ENCODE peak calls at places on chromosomes 1 and 21, in six cellular contexts. M is GM23338, J is neural progenitor cell, V is fibroblast of lung, W is H9, G is osteoblast. C is an unnamed sample. For H3K4me1, the result is how much of the 10 kb centered on the place peaks cover.

GRCh38 chr1:65209005-65209885 is 61.2 kb downstream of the AK4 start:
- DNase-seq in M (peak), J (peak), V (peak), W (no peak), G (peak), C (peak)

GRCh38 chr1:177340601-177341067 is 169.9 kb downstream of the BRINP2 start:
- DNase-seq in M (no peak), J (no peak), V (no peak), W (no peak), G (no peak), C (no peak)

GRCh38 chr21:42833439-42833815 is 45.9 kb downstream of the WDR4 start:
- DNase-seq in M (peak), J (peak), V (peak), W (peak), G (peak), C (no peak)

GRCh38 chr21:26966978-26967913 is at the start of gene ADAMTS5:
- DNase-seq in M (peak), J (peak), V (peak), W (peak), G (peak), C (peak)

GRCh38 chr1:203835476-203835875 is 25.9 kb upstream of the SNRPE start:
- DNase-seq in M (no peak), J (no peak), V (no peak), W (no peak), G (no peak), C (no peak)

GRCh38 chr21:39077816-39078215 is 105.4 kb downstream of the PSMG1 start:
- DNase-seq in M (no peak), J (no peak), V (no peak), W (no peak), G (no peak), C (no peak)

GRCh38 chr1:182802006-182802798 is 12.6 kb downstream of the NPL start:
- DNase-seq in M (no peak), J (no peak), V (no peak), W (no peak), G (no peak), C (peak)

GRCh38 chr1:203131548-203132200 is 4.1 kb downstream of the ADORA1 start:
- DNase-seq in M (no peak), J (no peak), V (no peak), W (peak), G (peak), C (no peak)

GRCh38 chr1:116763787-116764465 is 9.7 kb downstream of the CD2 start:
- DNase-seq in M (peak), J (peak), V (no peak), W (peak), G (peak), C (no peak)

GRCh38 chr1:34829250-34829649 is 30.3 kb downstream of the SMIM12 start:
- DNase-seq in M (no peak), J (no peak), V (no peak), W (no peak), G (peak), C (no peak)

GRCh38 chr1:55213885-55214213 is 1.3 kb downstream of the USP24 start:
- DNase-seq in M (peak), J (peak), V (no peak), W (peak), G (no peak), C (no peak)

GRCh38 chr1:12127206-12127810 is 39.5 kb upstream of the TNFRSF1B start:
- DNase-seq in M (no peak), J (no peak), V (no peak), W (no peak), G (peak), C (no peak)

GRCh38 chr21:18810136-18810535 is 406.6 kb upstream of the TMPRSS15 start:
- DNase-seq in M (peak), J (no peak), V (no peak), W (peak), G (no peak), C (no peak)

GRCh38 chr1:99465176-99465900 is 180.6 kb upstream of the PALMD start:
- DNase-seq in M (no peak), J (no peak), V (peak), W (no peak), G (no peak), C (peak)

GRCh38 chr1:6180578-6181311 is 624 bp upstream of the CHD5 start:
- DNase-seq in M (peak), J (peak), V (no peak), W (peak), G (no peak), C (no peak)

GRCh38 chr1:235027076-235027861 is 101.4 kb downstream of the TOMM20 start:
- DNase-seq in M (no peak), J (no peak), V (no peak), W (no peak), G (no peak), C (no peak)

GRCh38 chr1:172916126-172916525 is 134.6 kb downstream of the TNFSF18 start:
- DNase-seq in M (no peak), J (no peak), V (no peak), W (no peak), G (no peak), C (no peak)

GRCh38 chr1:109764561-109765482 is 1.1 kb upstream of the EPS8L3 start:
- DNase-seq in M (no peak), J (no peak), V (no peak), W (no peak), G (peak), C (no peak)

GRCh38 chr1:246566808-246567154 is 525 bp downstream of the CNST start:
- DNase-seq in M (no peak), J (no peak), V (no peak), W (no peak), G (no peak), C (no peak)

GRCh38 chr1:81583878-81584277 is 216.9 kb upstream of the ADGRL2 start:
- DNase-seq in M (no peak), J (no peak), V (no peak), W (no peak), G (no peak), C (no peak)

GRCh38 chr1:81582467-81582986 is 218.2 kb upstream of the ADGRL2 start:
- DNase-seq in M (no peak), J (no peak), V (peak), W (no peak), G (no peak), C (peak)

GRCh38 chr1:81585371-81585770 is 215.4 kb upstream of the ADGRL2 start:
- DNase-seq in M (no peak), J (no peak), V (peak), W (no peak), G (no peak), C (no peak)

GRCh38 chr1:81588149-81588548 is 212.6 kb upstream of the ADGRL2 start:
- DNase-seq in M (no peak), J (no peak), V (no peak), W (no peak), G (no peak), C (no peak)

DNA sequence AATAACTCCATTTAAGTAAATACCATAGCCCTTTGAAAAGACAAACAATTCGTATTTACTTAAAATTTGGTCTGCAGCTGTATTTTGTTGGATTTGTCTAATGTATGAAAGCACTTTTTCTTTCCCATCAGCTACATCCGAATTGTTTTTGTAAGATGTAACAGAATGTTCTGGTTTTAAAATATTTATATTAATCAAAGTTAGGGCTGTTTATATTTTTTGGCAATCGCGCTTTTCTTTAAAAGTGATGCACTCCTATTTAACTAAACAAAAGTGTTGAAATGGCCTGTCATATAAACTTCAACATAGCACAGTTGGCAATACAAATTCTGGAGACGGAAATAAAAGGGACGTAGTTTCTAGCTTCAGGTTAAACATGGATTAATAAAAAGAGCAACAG is 216.3 kb upstream of the ADGRL2 start:
- DNase-seq in M (no peak), J (no peak), V (peak), W (no peak), G (no peak), C (no peak)
- TF ChIP-seq CTCF in M (no peak), J (no peak), V (no peak), W (no peak), G (no peak), C (no peak)

DNA sequence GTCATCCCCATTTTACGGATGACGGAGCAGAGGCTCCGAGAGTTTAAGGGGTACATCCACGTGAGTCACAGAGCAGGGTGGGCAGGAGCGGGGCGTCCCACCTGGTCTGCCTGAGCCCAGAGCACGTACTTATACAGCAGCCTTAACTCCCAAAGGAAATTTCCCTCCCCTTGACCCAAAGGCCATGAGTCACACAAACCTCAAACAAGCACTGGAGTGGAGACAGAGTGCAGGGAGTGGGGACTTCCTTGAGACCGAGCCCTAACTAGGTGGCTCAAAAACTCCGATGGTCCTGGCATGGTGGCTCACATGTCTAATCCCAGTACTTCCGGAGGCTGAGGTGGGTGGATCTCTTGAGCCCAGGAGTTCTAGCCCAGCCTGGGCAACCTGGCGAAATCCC is 141.6 kb upstream of the KLHDC7A start:
- DNase-seq in M (no peak), J (no peak), V (no peak), W (no peak), G (no peak), C (no peak)
- H3K4me1 ChIP-seq in M (under half), J (under half), V (under half), W (under half), G (under half), C (under half)

DNA sequence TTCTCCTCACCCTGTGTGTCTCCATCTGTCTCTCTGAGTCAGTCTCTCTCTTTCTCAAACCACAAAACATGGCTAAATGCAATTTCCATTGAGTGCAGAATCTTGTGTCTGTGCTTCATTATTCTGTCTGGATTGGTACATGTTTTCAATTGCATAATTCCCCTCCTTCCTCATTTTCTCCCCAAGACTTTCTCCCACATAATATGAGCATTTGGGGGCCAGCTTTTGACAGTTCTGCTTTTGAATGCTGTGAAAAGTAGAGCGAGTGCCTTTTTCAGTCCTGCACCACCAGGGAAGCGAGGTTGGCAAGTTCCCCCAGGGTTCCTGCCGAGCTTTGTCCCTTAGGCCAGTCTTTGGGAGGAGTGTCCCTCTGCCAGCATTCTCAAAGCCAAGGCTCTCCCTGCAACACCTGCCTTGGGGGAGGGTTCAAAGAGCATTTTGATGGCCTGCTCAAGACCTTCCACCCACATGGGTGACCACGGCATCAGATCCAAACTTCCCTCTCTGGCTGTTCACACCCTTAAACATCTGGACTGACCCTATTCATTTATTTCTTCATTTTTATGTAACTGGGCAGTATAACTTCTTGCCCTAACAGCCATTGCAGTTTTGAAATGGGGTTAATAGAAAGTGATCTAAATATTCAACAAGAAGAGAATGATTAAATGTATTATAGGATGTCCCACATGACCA is 32.9 kb upstream of the SCMH1 start:
- DNase-seq in M (no peak), J (no peak), V (no peak), W (no peak), G (no peak), C (no peak)
- H3K4me2 ChIP-seq in M (no peak), J (no peak), V (no peak), W (no peak), G (no peak), C (no peak)

GRCh38 chr1:84998642-84999280 is 1.8 kb upstream of the MCOLN2 start:
- DNase-seq in M (peak), J (peak), V (peak), W (no peak), G (peak), C (no peak)
- TF ChIP-seq CTCF in M (no peak), J (no peak), V (no peak), W (no peak), G (no peak), C (no peak)

GRCh38 chr21:44017601-44018000 is 5.5 kb downstream of the TRAPPC10 start:
- DNase-seq in M (no peak), J (no peak), V (no peak), W (no peak), G (no peak), C (no peak)
- H3K4me1 ChIP-seq in M (under half), J (under half), V (under half), W (under half), G (under half), C (under half)

DNA sequence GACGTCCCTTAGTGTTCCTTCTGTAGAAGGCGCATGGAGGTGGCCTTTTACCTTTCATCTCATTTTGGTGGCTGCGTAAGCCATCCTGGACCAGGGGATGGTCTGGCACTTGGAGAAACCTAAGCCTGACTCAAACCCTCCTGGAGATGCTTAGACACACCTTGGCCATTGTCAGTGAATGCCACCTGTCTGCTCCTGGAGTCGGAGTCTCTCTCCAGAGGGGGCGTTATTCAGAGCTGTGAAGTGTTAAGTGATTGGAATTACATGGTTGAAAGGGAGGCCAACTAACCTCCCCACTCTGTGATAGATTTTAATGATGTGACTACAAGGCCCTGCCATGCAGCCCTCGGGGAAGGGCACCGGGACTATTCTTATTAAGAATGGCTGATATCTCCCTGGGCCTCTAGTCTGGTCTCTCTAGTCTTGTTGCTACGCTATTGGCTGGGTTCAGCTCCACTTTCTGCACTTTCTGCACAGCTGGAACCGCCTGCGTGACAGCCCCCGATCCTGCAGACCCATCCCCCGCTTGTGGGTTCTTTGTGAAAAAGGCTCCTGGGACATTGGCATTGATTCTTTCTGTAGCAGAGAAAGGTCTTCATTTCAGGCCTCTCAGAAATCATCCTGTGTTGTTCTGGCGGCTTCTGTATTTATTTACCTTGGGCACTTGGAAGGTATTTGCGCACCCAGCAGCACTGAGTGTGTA is 4.2 kb downstream of the RASSF5 start:
- DNase-seq in M (peak), J (no peak), V (no peak), W (no peak), G (no peak), C (no peak)
- H3K4me2 ChIP-seq in M (no peak), J (no peak), V (peak), W (no peak), G (no peak), C (no peak)

GRCh38 chr1:53255031-53255430 is 16.7 kb upstream of the MAGOH start:
- DNase-seq in M (no peak), J (no peak), V (no peak), W (no peak), G (no peak), C (no peak)
- TF ChIP-seq CTCF in M (no peak), J (no peak), V (no peak), W (peak), G (no peak), C (no peak)

GRCh38 chr1:223179280-223179679 is 36.2 kb upstream of the TLR5 start:
- DNase-seq in M (no peak), J (no peak), V (no peak), W (no peak), G (peak), C (no peak)

GRCh38 chr1:223176437-223176836 is 33.4 kb upstream of the TLR5 start:
- DNase-seq in M (no peak), J (no peak), V (no peak), W (no peak), G (no peak), C (no peak)

GRCh38 chr1:223175032-223175431 is 32.0 kb upstream of the TLR5 start:
- DNase-seq in M (peak), J (peak), V (no peak), W (no peak), G (no peak), C (peak)

GRCh38 chr1:223175633-223176032 is 32.6 kb upstream of the TLR5 start:
- DNase-seq in M (no peak), J (no peak), V (no peak), W (no peak), G (no peak), C (no peak)

GRCh38 chr1:223177681-223178080 is 34.6 kb upstream of the TLR5 start:
- DNase-seq in M (no peak), J (no peak), V (no peak), W (no peak), G (no peak), C (no peak)
- H3K4me1 ChIP-seq in M (under half), J (under half), V (under half), W (under half), G (under half), C (under half)

DNA sequence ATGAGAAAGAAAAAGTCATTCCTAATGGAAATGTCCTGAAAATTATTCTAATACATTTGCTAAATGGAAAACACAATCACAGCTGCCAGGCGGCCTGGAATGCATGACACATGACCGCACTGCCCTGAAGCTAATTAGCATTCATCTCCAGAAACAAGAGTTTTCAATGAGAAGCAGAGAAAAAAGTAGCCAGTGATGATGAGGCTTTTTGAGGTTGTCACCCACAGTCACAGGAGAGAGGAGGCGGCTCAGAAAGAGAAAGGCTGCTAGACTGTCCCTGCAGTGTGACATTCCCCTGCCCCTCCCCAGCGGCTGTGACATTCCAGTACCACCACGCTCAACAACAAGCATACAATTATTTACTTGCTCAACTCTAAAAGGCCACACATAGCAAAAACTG is 122.9 kb upstream of the KRTAP19-8 start:
- DNase-seq in M (peak), J (peak), V (peak), W (no peak), G (no peak), C (peak)
- H3K4me2 ChIP-seq in M (peak), J (peak), V (peak), W (peak), G (peak), C (peak)

GRCh38 chr1:206693592-206693991 is 8.9 kb downstream of the MAPKAPK2 start:
- DNase-seq in M (no peak), J (no peak), V (peak), W (no peak), G (peak), C (no peak)
- TF ChIP-seq CTCF in M (no peak), J (no peak), V (no peak), W (no peak), G (no peak), C (no peak)

C was measured in mammary epithelial cell.